ENCODE peak calls at places on chromosome 12, in eight cellular contexts. One of them, this sample, is unnamed.

GRCh38 chr12:27922591-27923139 is 49.9 kb downstream of the PTHLH start:
- DNase-seq in omental fat pad: no peak
- DNase-seq in keratinocyte: peak; percentile 35
- DNase-seq in psoas muscle: no peak
- DNase-seq in breast epithelium: peak; percentile 48
- DNase-seq in Calu3: no peak
- DNase-seq in Panc1: no peak
- DNase-seq in nephron progenitor cell: no peak
- DNase-seq in this sample: no peak

GRCh38 chr12:102873077-102873476 is 44.0 kb downstream of the PAH start:
- DNase-seq in breast epithelium: no peak
- DNase-seq in keratinocyte: no peak
- DNase-seq in omental fat pad: no peak
- DNase-seq in psoas muscle: no peak
- DNase-seq in Calu3: no peak
- DNase-seq in nephron progenitor cell: no peak
- DNase-seq in Panc1: no peak
- DNase-seq in this sample: no peak

GRCh38 chr12:96354844-96355534 is 45.2 kb downstream of the CDK17 start:
- DNase-seq in psoas muscle: no peak
- DNase-seq in breast epithelium: no peak
- DNase-seq in omental fat pad: no peak
- DNase-seq in Calu3: no peak
- DNase-seq in nephron progenitor cell: no peak
- DNase-seq in keratinocyte: no peak
- DNase-seq in Panc1: no peak
- DNase-seq in this sample: no peak

GRCh38 chr12:113274848-113275247 is 53.6 kb downstream of the TPCN1 start:
- DNase-seq in psoas muscle: no peak
- DNase-seq in omental fat pad: no peak
- DNase-seq in breast epithelium: no peak
- DNase-seq in keratinocyte: no peak
- DNase-seq in Panc1: no peak
- DNase-seq in nephron progenitor cell: no peak
- DNase-seq in Calu3: no peak
- DNase-seq in this sample: no peak

GRCh38 chr12:23002381-23002780 is 377.4 kb downstream of the ETNK1 start:
- DNase-seq in keratinocyte: no peak
- DNase-seq in breast epithelium: no peak
- DNase-seq in nephron progenitor cell: no peak
- DNase-seq in Panc1: no peak
- DNase-seq in psoas muscle: no peak
- DNase-seq in Calu3: no peak
- DNase-seq in omental fat pad: no peak
- DNase-seq in this sample: no peak

GRCh38 chr12:56110571-56110970 is 5.9 kb upstream of the RPL41 start:
- DNase-seq in psoas muscle: no peak
- DNase-seq in Panc1: no peak
- DNase-seq in breast epithelium: no peak
- DNase-seq in Calu3: no peak
- DNase-seq in omental fat pad: no peak
- DNase-seq in keratinocyte: peak; percentile 75
- DNase-seq in nephron progenitor cell: no peak
- DNase-seq in this sample: no peak

GRCh38 chr12:116443706-116444589 is 115.2 kb upstream of the MAP1LC3B2 start:
- DNase-seq in psoas muscle: no peak
- DNase-seq in Panc1: no peak
- DNase-seq in breast epithelium: no peak
- DNase-seq in keratinocyte: no peak
- DNase-seq in omental fat pad: no peak
- DNase-seq in nephron progenitor cell: no peak
- DNase-seq in Calu3: no peak
- DNase-seq in this sample: no peak

GRCh38 chr12:117236456-117237001 is 46.3 kb upstream of the FBXO21 start:
- DNase-seq in nephron progenitor cell: peak; percentile 99
- DNase-seq in breast epithelium: peak; percentile 54
- DNase-seq in keratinocyte: peak; percentile 35
- DNase-seq in psoas muscle: peak; percentile 76
- DNase-seq in Calu3: peak; percentile 93
- DNase-seq in omental fat pad: peak; percentile 85
- DNase-seq in Panc1: peak; percentile 48
- DNase-seq in this sample: peak; percentile 91

GRCh38 chr12:76883151-76883550 is 4.3 kb upstream of the CSRP2 start:
- DNase-seq in psoas muscle: no peak
- DNase-seq in Panc1: no peak
- DNase-seq in omental fat pad: no peak
- DNase-seq in Calu3: no peak
- DNase-seq in breast epithelium: no peak
- DNase-seq in nephron progenitor cell: no peak
- DNase-seq in keratinocyte: no peak
- DNase-seq in this sample: no peak

GRCh38 chr12:108112815-108113556 is 16.1 kb upstream of the WSCD2 start:
- DNase-seq in omental fat pad: no peak
- DNase-seq in nephron progenitor cell: peak; percentile 29
- DNase-seq in psoas muscle: peak; percentile 25
- DNase-seq in breast epithelium: peak; percentile 48
- DNase-seq in keratinocyte: no peak
- DNase-seq in Calu3: no peak
- DNase-seq in Panc1: no peak
- DNase-seq in this sample: no peak

GRCh38 chr12:67456281-67456918 is 187.2 kb downstream of the CAND1 start:
- DNase-seq in keratinocyte: peak; percentile 30
- DNase-seq in omental fat pad: no peak
- DNase-seq in psoas muscle: no peak
- DNase-seq in breast epithelium: no peak
- DNase-seq in nephron progenitor cell: no peak
- DNase-seq in Panc1: no peak
- DNase-seq in Calu3: no peak
- DNase-seq in this sample: no peak

GRCh38 chr12:116818948-116819832 is 62.1 kb downstream of the HRK start:
- DNase-seq in psoas muscle: peak; percentile 92
- DNase-seq in Calu3: peak; percentile 96
- DNase-seq in Panc1: peak; percentile 28
- DNase-seq in omental fat pad: peak; percentile 64
- DNase-seq in nephron progenitor cell: peak; percentile 94
- DNase-seq in breast epithelium: peak; percentile 87
- DNase-seq in keratinocyte: peak; percentile 36
- DNase-seq in this sample: peak; percentile 94

GRCh38 chr12:47733142-47733541 is 7.9 kb upstream of the ENDOU start:
- DNase-seq in keratinocyte: no peak
- DNase-seq in Panc1: no peak
- DNase-seq in Calu3: no peak
- DNase-seq in psoas muscle: no peak
- DNase-seq in omental fat pad: no peak
- DNase-seq in nephron progenitor cell: no peak
- DNase-seq in breast epithelium: no peak
- DNase-seq in this sample: no peak

GRCh38 chr12:47730341-47730744 is 5.1 kb upstream of the ENDOU start:
- DNase-seq in nephron progenitor cell: no peak
- DNase-seq in psoas muscle: peak; percentile 36
- DNase-seq in breast epithelium: no peak
- DNase-seq in keratinocyte: no peak
- DNase-seq in Calu3: no peak
- DNase-seq in Panc1: no peak
- DNase-seq in omental fat pad: no peak
- DNase-seq in this sample: no peak

GRCh38 chr12:47732504-47732903 is 7.2 kb upstream of the ENDOU start:
- DNase-seq in Calu3: no peak
- DNase-seq in keratinocyte: no peak
- DNase-seq in nephron progenitor cell: no peak
- DNase-seq in Panc1: no peak
- DNase-seq in breast epithelium: no peak
- DNase-seq in psoas muscle: no peak
- DNase-seq in omental fat pad: no peak
- DNase-seq in this sample: no peak

GRCh38 chr12:47729233-47729632 is 3.9 kb upstream of the ENDOU start:
- DNase-seq in nephron progenitor cell: no peak
- DNase-seq in keratinocyte: no peak
- DNase-seq in Calu3: no peak
- DNase-seq in breast epithelium: no peak
- DNase-seq in Panc1: no peak
- DNase-seq in omental fat pad: no peak
- DNase-seq in psoas muscle: no peak
- DNase-seq in this sample: no peak

GRCh38 chr12:47731723-47732122 is 6.4 kb upstream of the ENDOU start:
- DNase-seq in nephron progenitor cell: no peak
- DNase-seq in Calu3: no peak
- DNase-seq in psoas muscle: no peak
- DNase-seq in omental fat pad: no peak
- DNase-seq in breast epithelium: no peak
- DNase-seq in Panc1: no peak
- DNase-seq in keratinocyte: no peak
- DNase-seq in this sample: no peak
- TF ChIP-seq CTCF in nephron progenitor cell: no peak
- TF ChIP-seq CTCF in Calu3: no peak
- TF ChIP-seq CTCF in psoas muscle: no peak
- TF ChIP-seq CTCF in omental fat pad: no peak
- TF ChIP-seq CTCF in breast epithelium: no peak
- TF ChIP-seq CTCF in Panc1: no peak
- TF ChIP-seq CTCF in keratinocyte: no peak
- TF ChIP-seq CTCF in this sample: no peak

GRCh38 chr12:3226285-3226684 is 149.1 kb downstream of the TSPAN9 start:
- DNase-seq in omental fat pad: no peak
- DNase-seq in breast epithelium: no peak
- DNase-seq in psoas muscle: no peak
- DNase-seq in Panc1: no peak
- DNase-seq in keratinocyte: no peak
- DNase-seq in nephron progenitor cell: no peak
- DNase-seq in Calu3: no peak
- DNase-seq in this sample: no peak

GRCh38 chr12:3225154-3225795 is 148.1 kb downstream of the TSPAN9 start:
- DNase-seq in Calu3: no peak
- DNase-seq in Panc1: no peak
- DNase-seq in nephron progenitor cell: no peak
- DNase-seq in omental fat pad: no peak
- DNase-seq in keratinocyte: no peak
- DNase-seq in psoas muscle: no peak
- DNase-seq in breast epithelium: no peak
- DNase-seq in this sample: no peak

GRCh38 chr12:3228587-3228986 is 151.4 kb downstream of the TSPAN9 start:
- DNase-seq in omental fat pad: no peak
- DNase-seq in nephron progenitor cell: no peak
- DNase-seq in keratinocyte: no peak
- DNase-seq in Calu3: no peak
- DNase-seq in breast epithelium: no peak
- DNase-seq in psoas muscle: no peak
- DNase-seq in Panc1: no peak
- DNase-seq in this sample: no peak

GRCh38 chr12:3225796-3226180 is 148.6 kb downstream of the TSPAN9 start:
- DNase-seq in psoas muscle: no peak
- DNase-seq in keratinocyte: no peak
- DNase-seq in breast epithelium: no peak
- DNase-seq in Panc1: no peak
- DNase-seq in omental fat pad: no peak
- DNase-seq in Calu3: no peak
- DNase-seq in nephron progenitor cell: no peak
- DNase-seq in this sample: no peak

DNA sequence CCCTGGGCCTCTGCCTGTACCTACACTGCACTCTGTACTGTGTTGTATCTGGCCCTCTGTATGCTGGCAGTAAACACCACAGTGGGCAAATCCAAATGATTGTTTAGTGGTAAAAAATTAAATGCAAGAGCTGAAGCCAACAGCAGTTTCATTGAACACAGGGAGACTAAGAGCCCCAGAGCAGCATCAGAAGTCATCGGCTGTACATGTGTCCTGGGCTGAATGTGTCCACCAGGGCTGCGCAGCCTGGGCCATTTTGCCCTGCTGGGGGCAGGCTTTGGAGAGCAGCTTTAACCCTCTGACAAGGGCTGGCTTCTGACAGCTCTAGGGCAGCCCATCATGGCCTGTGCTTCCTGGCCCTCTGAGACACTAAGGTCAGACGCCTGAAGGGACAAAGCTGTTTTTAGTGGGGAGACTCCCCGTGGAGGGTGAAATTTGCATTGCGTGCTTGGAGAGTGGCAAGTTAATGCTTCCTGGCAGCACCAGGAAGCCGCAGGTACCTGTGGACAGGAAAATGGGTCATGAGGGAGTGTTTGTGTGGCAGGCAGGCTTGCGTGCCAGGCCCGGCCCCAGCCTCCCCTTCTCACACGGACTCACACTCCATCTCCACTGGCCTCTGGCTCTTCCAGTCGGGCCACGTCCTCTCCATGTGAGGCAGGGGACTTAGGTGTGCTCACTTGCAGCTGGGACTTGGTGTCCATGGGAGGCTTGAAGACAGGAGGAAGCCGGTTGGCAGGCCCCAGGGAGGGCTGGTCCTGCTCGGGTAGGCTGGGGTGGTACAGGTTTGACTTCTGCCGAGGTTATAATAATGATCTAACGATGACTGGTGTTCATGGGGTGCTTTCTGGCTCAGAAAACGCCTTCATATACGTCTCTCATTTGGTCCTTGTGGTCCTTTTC is 150.1 kb downstream of the TSPAN9 start:
- DNase-seq in omental fat pad: no peak
- DNase-seq in Panc1: no peak
- DNase-seq in psoas muscle: no peak
- DNase-seq in breast epithelium: no peak
- DNase-seq in keratinocyte: no peak
- DNase-seq in Calu3: no peak
- DNase-seq in nephron progenitor cell: no peak
- DNase-seq in this sample: no peak
- TF ChIP-seq CTCF in omental fat pad: no peak
- TF ChIP-seq CTCF in Panc1: no peak
- TF ChIP-seq CTCF in psoas muscle: no peak
- TF ChIP-seq CTCF in breast epithelium: no peak
- TF ChIP-seq CTCF in keratinocyte: no peak
- TF ChIP-seq CTCF in Calu3: no peak
- TF ChIP-seq CTCF in nephron progenitor cell: no peak
- TF ChIP-seq CTCF in this sample: no peak

GRCh38 chr12:46682148-46682547 is 143.6 kb downstream of the SLC38A4 start:
- DNase-seq in omental fat pad: no peak
- DNase-seq in nephron progenitor cell: no peak
- DNase-seq in breast epithelium: no peak
- DNase-seq in Panc1: no peak
- DNase-seq in psoas muscle: no peak
- DNase-seq in Calu3: no peak
- DNase-seq in keratinocyte: no peak
- DNase-seq in this sample: no peak
- TF ChIP-seq CTCF in omental fat pad: no peak
- TF ChIP-seq CTCF in nephron progenitor cell: no peak
- TF ChIP-seq CTCF in breast epithelium: no peak
- TF ChIP-seq CTCF in Panc1: no peak
- TF ChIP-seq CTCF in psoas muscle: no peak
- TF ChIP-seq CTCF in Calu3: no peak
- TF ChIP-seq CTCF in keratinocyte: no peak
- TF ChIP-seq CTCF in this sample: no peak

DNA sequence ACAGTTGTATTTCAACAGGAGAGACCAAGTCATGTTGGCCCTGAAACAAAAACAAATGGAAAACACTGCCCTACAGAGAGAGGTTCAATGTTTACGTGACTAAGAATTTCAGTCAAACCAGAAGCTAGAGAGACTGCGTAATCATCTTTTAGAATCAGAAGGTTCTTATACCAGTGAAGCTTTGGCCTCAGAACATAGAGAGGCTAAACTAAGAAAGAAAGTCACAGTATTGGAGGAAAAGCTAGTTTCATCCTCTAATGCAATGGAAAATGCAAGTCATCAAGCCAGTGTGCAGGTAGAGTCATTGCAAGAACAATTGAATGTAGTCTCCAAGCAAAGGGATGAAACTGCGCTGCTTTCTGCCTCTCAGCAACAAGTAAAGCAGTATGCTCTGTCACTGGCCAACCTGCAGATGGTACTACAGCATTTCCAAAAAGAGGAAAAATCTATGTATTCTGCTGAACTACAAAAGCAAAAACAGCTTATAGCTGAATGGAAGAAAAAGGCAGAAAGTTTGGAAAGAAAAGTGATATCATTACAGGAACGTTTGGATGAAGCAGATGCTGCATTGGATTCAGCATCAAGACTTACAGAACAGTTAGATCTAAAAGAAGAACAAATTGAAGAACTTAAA is 32.5 kb upstream of the NUAK1 start:
- DNase-seq in keratinocyte: no peak
- DNase-seq in breast epithelium: no peak
- DNase-seq in omental fat pad: no peak
- DNase-seq in Calu3: no peak
- DNase-seq in psoas muscle: no peak
- DNase-seq in nephron progenitor cell: no peak
- DNase-seq in Panc1: no peak
- DNase-seq in this sample: no peak
- TF ChIP-seq CTCF in keratinocyte: no peak
- TF ChIP-seq CTCF in breast epithelium: no peak
- TF ChIP-seq CTCF in omental fat pad: no peak
- TF ChIP-seq CTCF in Calu3: no peak
- TF ChIP-seq CTCF in psoas muscle: no peak
- TF ChIP-seq CTCF in nephron progenitor cell: no peak
- TF ChIP-seq CTCF in Panc1: peak; percentile 6
- TF ChIP-seq CTCF in this sample: no peak